ENCODE peak calls at places on chromosomes 4 and X, in nine cellular contexts. One of them, this sample, is unnamed.

GRCh38 chr4:16055454-16055853 is 28.4 kb downstream of the PROM1 start:
- DNase-seq in A549: no peak
- DNase-seq in suprapubic skin: no peak
- DNase-seq in ovary: no peak
- DNase-seq in tibial nerve: no peak
- DNase-seq in SK-N-SH: no peak
- DNase-seq in stomach: no peak
- DNase-seq in upper lobe of left lung: no peak
- DNase-seq in K562: no peak
- DNase-seq in this sample: no peak

GRCh38 chrX:27918799-27919198 is 62.5 kb downstream of the DCAF8L1 start:
- DNase-seq in suprapubic skin: no peak
- DNase-seq in ovary: no peak
- DNase-seq in SK-N-SH: no peak
- DNase-seq in stomach: no peak
- DNase-seq in K562: no peak
- DNase-seq in A549: peak
- DNase-seq in tibial nerve: no peak
- DNase-seq in upper lobe of left lung: peak
- DNase-seq in this sample: no peak

GRCh38 chrX:19332983-19333382 is 10.7 kb upstream of the PDHA1 start:
- DNase-seq in ovary: peak
- DNase-seq in stomach: no peak
- DNase-seq in K562: no peak
- DNase-seq in suprapubic skin: no peak
- DNase-seq in A549: no peak
- DNase-seq in upper lobe of left lung: no peak
- DNase-seq in tibial nerve: no peak
- DNase-seq in SK-N-SH: peak
- DNase-seq in this sample: no peak

GRCh38 chrX:120020305-120020704 is 57.2 kb downstream of the RHOXF2B start:
- DNase-seq in SK-N-SH: no peak
- DNase-seq in A549: no peak
- DNase-seq in upper lobe of left lung: no peak
- DNase-seq in K562: no peak
- DNase-seq in suprapubic skin: no peak
- DNase-seq in stomach: no peak
- DNase-seq in tibial nerve: no peak
- DNase-seq in ovary: no peak
- DNase-seq in this sample: no peak

GRCh38 chrX:2351321-2351720 is 149.5 kb downstream of the DHRSX start:
- DNase-seq in suprapubic skin: no peak
- DNase-seq in A549: peak
- DNase-seq in SK-N-SH: no peak
- DNase-seq in stomach: no peak
- DNase-seq in tibial nerve: no peak
- DNase-seq in upper lobe of left lung: no peak
- DNase-seq in K562: no peak
- DNase-seq in ovary: no peak
- DNase-seq in this sample: no peak

GRCh38 chr4:15117270-15117946 is 115.1 kb downstream of the CPEB2 start:
- DNase-seq in SK-N-SH: no peak
- DNase-seq in stomach: no peak
- DNase-seq in upper lobe of left lung: no peak
- DNase-seq in A549: no peak
- DNase-seq in tibial nerve: no peak
- DNase-seq in ovary: no peak
- DNase-seq in K562: no peak
- DNase-seq in suprapubic skin: no peak
- DNase-seq in this sample: no peak

GRCh38 chr4:141759796-141760425 is 123.5 kb downstream of the IL15 start:
- DNase-seq in tibial nerve: no peak
- DNase-seq in upper lobe of left lung: no peak
- DNase-seq in K562: no peak
- DNase-seq in ovary: no peak
- DNase-seq in SK-N-SH: no peak
- DNase-seq in suprapubic skin: no peak
- DNase-seq in stomach: no peak
- DNase-seq in A549: no peak
- DNase-seq in this sample: no peak

GRCh38 chr4:71065991-71066390 is 72.5 kb downstream of the DCK start:
- DNase-seq in A549: no peak
- DNase-seq in suprapubic skin: no peak
- DNase-seq in stomach: no peak
- DNase-seq in SK-N-SH: no peak
- DNase-seq in K562: no peak
- DNase-seq in tibial nerve: no peak
- DNase-seq in upper lobe of left lung: no peak
- DNase-seq in ovary: no peak
- DNase-seq in this sample: no peak

GRCh38 chrX:43813898-43814297 is 68.4 kb downstream of the MAOB start:
- DNase-seq in SK-N-SH: no peak
- DNase-seq in A549: peak
- DNase-seq in K562: peak
- DNase-seq in suprapubic skin: no peak
- DNase-seq in upper lobe of left lung: no peak
- DNase-seq in tibial nerve: no peak
- DNase-seq in stomach: no peak
- DNase-seq in ovary: no peak
- DNase-seq in this sample: no peak

GRCh38 chrX:111168314-111168713 is 72.3 kb downstream of the PAK3 start:
- DNase-seq in ovary: no peak
- DNase-seq in tibial nerve: no peak
- DNase-seq in suprapubic skin: no peak
- DNase-seq in SK-N-SH: peak
- DNase-seq in upper lobe of left lung: no peak
- DNase-seq in K562: peak
- DNase-seq in A549: peak
- DNase-seq in stomach: no peak
- DNase-seq in this sample: no peak

GRCh38 chrX:95764972-95765451 is 919.6 kb upstream of the DIAPH2 start:
- DNase-seq in stomach: no peak
- DNase-seq in suprapubic skin: no peak
- DNase-seq in upper lobe of left lung: no peak
- DNase-seq in SK-N-SH: peak
- DNase-seq in ovary: no peak
- DNase-seq in tibial nerve: no peak
- DNase-seq in K562: peak
- DNase-seq in A549: peak
- DNase-seq in this sample: no peak

GRCh38 chr4:128385683-128386304 is 98.2 kb upstream of the PGRMC2 start:
- DNase-seq in suprapubic skin: no peak
- DNase-seq in SK-N-SH: no peak
- DNase-seq in ovary: no peak
- DNase-seq in tibial nerve: no peak
- DNase-seq in A549: peak
- DNase-seq in K562: peak
- DNase-seq in upper lobe of left lung: no peak
- DNase-seq in stomach: no peak
- DNase-seq in this sample: no peak

GRCh38 chr4:3010577-3010976 is 47.2 kb downstream of the GRK4 start:
- DNase-seq in stomach: no peak
- DNase-seq in tibial nerve: no peak
- DNase-seq in ovary: no peak
- DNase-seq in SK-N-SH: no peak
- DNase-seq in A549: no peak
- DNase-seq in suprapubic skin: no peak
- DNase-seq in K562: no peak
- DNase-seq in upper lobe of left lung: no peak
- DNase-seq in this sample: no peak

GRCh38 chrX:116345953-116346352 is 90.5 kb upstream of the SLC6A14 start:
- DNase-seq in SK-N-SH: no peak
- DNase-seq in tibial nerve: no peak
- DNase-seq in stomach: no peak
- DNase-seq in upper lobe of left lung: no peak
- DNase-seq in K562: no peak
- DNase-seq in ovary: no peak
- DNase-seq in A549: no peak
- DNase-seq in suprapubic skin: no peak
- DNase-seq in this sample: no peak

GRCh38 chrX:37922926-37923325 is 75.6 kb upstream of the DYNLT3 start:
- DNase-seq in stomach: no peak
- DNase-seq in A549: no peak
- DNase-seq in SK-N-SH: no peak
- DNase-seq in K562: peak
- DNase-seq in suprapubic skin: no peak
- DNase-seq in ovary: no peak
- DNase-seq in tibial nerve: no peak
- DNase-seq in upper lobe of left lung: no peak
- DNase-seq in this sample: no peak

DNA sequence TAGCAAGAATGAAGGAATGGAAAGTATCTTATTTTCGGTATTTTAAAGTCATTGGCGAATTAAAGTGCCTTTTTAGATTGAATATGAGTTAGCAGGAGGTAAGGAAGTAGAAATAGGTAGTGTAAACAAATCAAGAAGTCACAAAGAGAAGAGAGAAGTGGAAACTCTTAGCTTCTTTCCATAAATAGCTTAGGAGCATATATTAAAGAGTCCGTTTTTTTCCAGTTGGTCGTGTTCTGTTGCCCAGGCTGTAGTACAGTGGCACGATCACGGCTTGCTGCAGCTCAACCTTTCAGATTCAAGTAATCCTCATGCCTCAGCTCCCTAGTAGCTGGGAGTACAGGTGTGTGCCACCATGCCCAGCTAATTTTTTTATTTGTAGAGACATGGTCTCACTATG is 56.4 kb downstream of the UBE2K start:
- DNase-seq in tibial nerve: no peak
- DNase-seq in stomach: no peak
- DNase-seq in SK-N-SH: no peak
- DNase-seq in suprapubic skin: no peak
- DNase-seq in K562: no peak
- DNase-seq in upper lobe of left lung: no peak
- DNase-seq in A549: no peak
- DNase-seq in ovary: no peak
- DNase-seq in this sample: no peak
- H3K27ac ChIP-seq in tibial nerve: no peak
- H3K27ac ChIP-seq in stomach: no peak
- H3K27ac ChIP-seq in SK-N-SH: no peak
- H3K27ac ChIP-seq in suprapubic skin: no peak
- H3K27ac ChIP-seq in K562: no peak
- H3K27ac ChIP-seq in upper lobe of left lung: no peak
- H3K27ac ChIP-seq in A549: no peak
- H3K27ac ChIP-seq in ovary: no peak
- H3K27ac ChIP-seq in this sample: no peak

GRCh38 chr4:109072595-109072994 is 229.9 kb downstream of the COL25A1 start:
- DNase-seq in stomach: no peak
- DNase-seq in A549: no peak
- DNase-seq in K562: no peak
- DNase-seq in SK-N-SH: no peak
- DNase-seq in suprapubic skin: no peak
- DNase-seq in ovary: no peak
- DNase-seq in upper lobe of left lung: no peak
- DNase-seq in tibial nerve: no peak
- DNase-seq in this sample: no peak
- TF ChIP-seq EP300 in stomach: no peak
- TF ChIP-seq EP300 in A549: no peak
- TF ChIP-seq EP300 in K562: no peak
- TF ChIP-seq EP300 in SK-N-SH: no peak
- TF ChIP-seq EP300 in suprapubic skin: no peak
- TF ChIP-seq EP300 in ovary: no peak
- TF ChIP-seq EP300 in upper lobe of left lung: no peak
- TF ChIP-seq EP300 in tibial nerve: peak
- TF ChIP-seq EP300 in this sample: no peak

DNA sequence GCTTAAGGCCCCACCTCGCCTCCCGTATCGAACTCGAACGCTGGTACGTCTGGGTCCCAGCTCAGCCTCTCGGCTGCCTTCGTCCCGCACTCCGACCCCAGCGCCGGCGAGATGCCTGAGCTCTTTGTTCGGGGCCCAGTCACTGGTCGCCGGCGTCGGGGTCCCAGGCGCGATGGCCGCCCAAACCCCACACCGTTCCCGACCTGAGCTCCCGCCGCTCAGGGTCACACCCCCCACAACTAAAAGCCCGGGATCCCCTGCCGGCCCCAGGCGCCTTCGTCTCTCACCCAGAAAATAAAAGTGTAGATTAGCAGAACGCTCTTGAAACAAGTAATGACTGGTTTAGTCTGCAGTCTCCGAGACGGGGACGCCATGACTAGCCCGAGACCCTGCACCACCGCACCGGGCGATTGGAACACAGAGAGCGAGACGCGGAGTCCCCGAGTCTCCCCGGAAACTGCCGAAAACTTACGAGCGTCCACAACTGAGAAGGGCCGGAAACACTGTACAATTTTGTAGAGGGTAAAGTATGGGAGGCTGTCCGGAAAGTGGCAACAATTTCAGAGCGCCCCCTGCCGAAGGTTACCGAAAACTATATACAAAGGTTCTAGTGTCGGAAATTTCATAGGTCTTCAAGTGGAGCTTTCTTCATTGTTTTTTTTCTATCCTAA is at the start of gene TSPAN6:
- DNase-seq in SK-N-SH: peak
- DNase-seq in upper lobe of left lung: peak
- DNase-seq in K562: no peak
- DNase-seq in ovary: peak
- DNase-seq in tibial nerve: peak
- DNase-seq in stomach: peak
- DNase-seq in suprapubic skin: peak
- DNase-seq in A549: peak
- DNase-seq in this sample: peak
- TF ChIP-seq CTCF in SK-N-SH: peak
- TF ChIP-seq CTCF in upper lobe of left lung: no peak
- TF ChIP-seq CTCF in K562: peak
- TF ChIP-seq CTCF in ovary: no peak
- TF ChIP-seq CTCF in tibial nerve: peak
- TF ChIP-seq CTCF in stomach: peak
- TF ChIP-seq CTCF in suprapubic skin: no peak
- TF ChIP-seq CTCF in A549: peak
- TF ChIP-seq CTCF in this sample: peak

GRCh38 chr4:183988874-183989273 is 83.8 kb downstream of the STOX2 start:
- DNase-seq in K562: no peak
- DNase-seq in A549: peak
- DNase-seq in ovary: no peak
- DNase-seq in stomach: no peak
- DNase-seq in tibial nerve: no peak
- DNase-seq in suprapubic skin: no peak
- DNase-seq in SK-N-SH: no peak
- DNase-seq in upper lobe of left lung: no peak
- DNase-seq in this sample: no peak

GRCh38 chr4:183987987-183988392 is 82.9 kb downstream of the STOX2 start:
- DNase-seq in ovary: peak
- DNase-seq in K562: peak
- DNase-seq in SK-N-SH: peak
- DNase-seq in stomach: peak
- DNase-seq in suprapubic skin: no peak
- DNase-seq in A549: peak
- DNase-seq in upper lobe of left lung: peak
- DNase-seq in tibial nerve: peak
- DNase-seq in this sample: no peak

GRCh38 chr4:183987529-183987946 is 82.4 kb downstream of the STOX2 start:
- DNase-seq in A549: peak
- DNase-seq in upper lobe of left lung: peak
- DNase-seq in tibial nerve: peak
- DNase-seq in K562: no peak
- DNase-seq in suprapubic skin: no peak
- DNase-seq in ovary: peak
- DNase-seq in stomach: peak
- DNase-seq in SK-N-SH: peak
- DNase-seq in this sample: no peak

GRCh38 chr4:183989471-183989870 is 84.4 kb downstream of the STOX2 start:
- DNase-seq in tibial nerve: no peak
- DNase-seq in A549: no peak
- DNase-seq in SK-N-SH: no peak
- DNase-seq in K562: no peak
- DNase-seq in stomach: no peak
- DNase-seq in upper lobe of left lung: no peak
- DNase-seq in suprapubic skin: no peak
- DNase-seq in ovary: no peak
- DNase-seq in this sample: no peak

GRCh38 chr4:183989931-183990330 is 84.8 kb downstream of the STOX2 start:
- DNase-seq in tibial nerve: no peak
- DNase-seq in SK-N-SH: no peak
- DNase-seq in A549: no peak
- DNase-seq in ovary: no peak
- DNase-seq in K562: no peak
- DNase-seq in upper lobe of left lung: no peak
- DNase-seq in stomach: no peak
- DNase-seq in suprapubic skin: no peak
- DNase-seq in this sample: no peak
- H3K27ac ChIP-seq in tibial nerve: no peak
- H3K27ac ChIP-seq in SK-N-SH: no peak
- H3K27ac ChIP-seq in A549: no peak
- H3K27ac ChIP-seq in ovary: no peak
- H3K27ac ChIP-seq in K562: no peak
- H3K27ac ChIP-seq in upper lobe of left lung: no peak
- H3K27ac ChIP-seq in stomach: no peak
- H3K27ac ChIP-seq in suprapubic skin: no peak
- H3K27ac ChIP-seq in this sample: no peak